ENCODE peak calls at places on chromosomes 7 and 10, in four cellular contexts. A is breast epithelium, V is hepatocyte, Y is colonic mucosa. L is an unnamed sample.

GRCh38 chr7:56105508-56105907 is 768 bp downstream of the CHCHD2 start:
- DNase-seq in A (no peak), V (no peak), Y (peak; percentile 36), L (peak; percentile 33)

GRCh38 chr7:153518201-153518984 is 533.8 kb upstream of the DPP6 start:
- DNase-seq in A (peak; percentile 69), V (no peak), Y (no peak), L (no peak)

GRCh38 chr7:116087984-116088383 is 57.4 kb upstream of the TFEC start:
- DNase-seq in A (no peak), V (no peak), Y (no peak), L (no peak)

GRCh38 chr7:47405286-47405904 is 176.5 kb downstream of the TNS3 start:
- DNase-seq in A (no peak), V (no peak), Y (no peak), L (peak; percentile 16)

GRCh38 chr10:96664563-96664962 is 55.8 kb downstream of the PIK3AP1 start:
- DNase-seq in A (no peak), V (no peak), Y (no peak), L (no peak)

GRCh38 chr7:16648551-16648950 is 2.6 kb downstream of the BZW2 start:
- DNase-seq in A (no peak), V (no peak), Y (peak; percentile 35), L (no peak)

GRCh38 chr7:131159961-131160361 is 167.7 kb upstream of the MKLN1 start:
- DNase-seq in A (no peak), V (no peak), Y (no peak), L (no peak)

GRCh38 chr7:103065666-103066065 is 8.9 kb downstream of the FBXL13 start:
- DNase-seq in A (no peak), V (peak; percentile 46), Y (peak; percentile 38), L (no peak)

GRCh38 chr10:78805176-78805575 is 263.6 kb upstream of the ZMIZ1 start:
- DNase-seq in A (peak; percentile 35), V (peak; percentile 92), Y (peak; percentile 42), L (peak; percentile 15)

GRCh38 chr7:112484671-112485097 is 3.9 kb downstream of the LSMEM1 start:
- DNase-seq in A (peak; percentile 40), V (peak; percentile 56), Y (no peak), L (no peak)

GRCh38 chr7:122520961-122521555 is 177.9 kb downstream of the RNF133 start:
- DNase-seq in A (no peak), V (no peak), Y (no peak), L (no peak)

GRCh38 chr7:159143780-159144755 is 599 bp downstream of the VIPR2 start:
- DNase-seq in A (peak; percentile 18), V (peak; percentile 57), Y (no peak), L (no peak)

GRCh38 chr7:138258194-138258554 is 181.9 kb downstream of the AKR1D1 start:
- DNase-seq in A (no peak), V (no peak), Y (no peak), L (no peak)

GRCh38 chr10:47113907-47114500 is 186.0 kb upstream of the GDF10 start:
- DNase-seq in A (no peak), V (no peak), Y (no peak), L (no peak)

GRCh38 chr10:47412869-47413268 is 28.8 kb upstream of the ZNF488 start:
- DNase-seq in A (no peak), V (no peak), Y (no peak), L (no peak)

GRCh38 chr10:129755075-129756020 is 208.7 kb downstream of the EBF3 start:
- DNase-seq in A (peak; percentile 6), V (no peak), Y (peak; percentile 10), L (no peak)

GRCh38 chr7:47232751-47233412 is 349.0 kb downstream of the TNS3 start:
- DNase-seq in A (no peak), V (no peak), Y (no peak), L (no peak)

GRCh38 chr7:78037603-78038002 is 239.0 kb downstream of the PHTF2 start:
- DNase-seq in A (no peak), V (no peak), Y (no peak), L (no peak)

DNA sequence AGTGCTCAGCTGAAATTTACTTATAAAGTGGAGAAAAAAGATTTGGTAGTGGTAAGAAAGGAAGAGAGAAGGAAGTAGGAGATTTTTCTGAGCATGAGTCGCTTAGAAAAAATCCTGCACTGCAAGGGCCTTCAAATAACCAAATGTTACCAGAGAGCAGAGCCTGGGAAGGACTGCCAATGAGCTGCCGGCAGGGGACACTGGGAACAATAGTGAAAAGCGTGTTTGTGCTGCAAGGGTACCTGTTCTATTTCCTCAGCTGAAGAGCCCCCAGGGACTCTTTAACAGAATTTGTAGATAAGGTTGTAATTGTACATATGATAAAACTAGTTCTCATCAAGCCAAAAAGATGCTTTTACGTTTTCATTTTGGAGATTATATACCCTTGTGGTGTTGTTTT is 696.3 kb upstream of the C7orf33 start:
- DNase-seq in A (no peak), V (no peak), Y (no peak), L (no peak)
- TF ChIP-seq CTCF in A (no peak), V (no peak), Y (no peak), L (no peak)

DNA sequence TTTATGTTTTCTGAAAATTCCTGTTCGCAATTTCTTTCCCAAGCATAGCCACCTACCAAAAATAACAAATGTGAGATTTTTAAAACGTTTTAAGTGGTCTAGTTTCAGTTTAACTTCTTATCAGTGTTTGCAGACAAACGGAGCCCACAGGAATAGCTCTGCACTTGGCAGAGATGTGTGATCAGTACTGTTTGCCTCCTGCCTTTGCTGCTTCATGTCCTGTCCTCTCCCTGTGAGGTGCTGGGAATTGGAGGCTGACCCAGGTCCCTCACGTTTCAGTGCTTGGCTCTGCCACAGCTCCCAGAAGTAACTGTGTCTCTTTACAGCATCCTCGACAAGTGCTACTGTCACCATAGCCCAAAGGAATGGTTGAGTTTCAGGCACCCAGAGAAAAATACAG is 1.2 kb downstream of the UCN3 start:
- DNase-seq in A (no peak), V (no peak), Y (no peak), L (no peak)
- H3K27ac ChIP-seq in A (no peak overlapping the region), V (no peak overlapping the region), Y (no peak overlapping the region), L (no peak overlapping the region)

GRCh38 chr7:79064187-79064823 is 389.2 kb downstream of the MAGI2 start:
- DNase-seq in A (no peak), V (no peak), Y (no peak), L (no peak)

GRCh38 chr7:79060498-79060897 is 393.0 kb downstream of the MAGI2 start:
- DNase-seq in A (no peak), V (no peak), Y (no peak), L (no peak)

DNA sequence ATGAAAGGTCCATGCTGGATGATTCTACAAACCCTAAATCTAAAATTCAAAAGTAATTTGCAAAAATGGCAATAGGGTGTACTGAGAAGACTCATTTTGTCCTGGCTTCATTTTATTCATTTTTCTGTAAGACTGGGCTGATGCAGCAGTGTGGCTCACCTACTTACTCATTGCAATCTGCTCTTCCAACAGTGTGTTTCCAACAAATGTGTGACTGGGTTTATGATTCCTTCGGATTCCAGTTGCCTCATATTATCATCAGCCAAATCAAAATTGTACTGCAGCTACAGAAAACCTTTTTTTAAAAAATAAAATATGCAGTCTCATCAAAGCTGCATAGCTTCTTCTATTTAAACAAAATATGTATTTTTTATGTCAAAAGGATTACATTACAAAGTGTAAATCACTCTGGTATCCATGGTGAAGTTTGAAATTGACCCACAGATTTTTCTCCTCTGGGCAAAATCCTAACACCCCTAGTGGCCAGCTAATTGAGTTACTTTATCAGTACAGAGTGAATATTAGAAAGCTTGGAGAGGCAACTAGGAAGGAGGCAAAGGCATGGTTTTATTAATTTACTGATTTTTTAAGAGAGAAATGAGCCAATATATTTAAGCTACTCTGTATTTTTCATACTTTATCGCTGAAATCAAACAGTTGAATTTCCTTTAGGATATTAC is 390.3 kb downstream of the MAGI2 start:
- DNase-seq in A (no peak), V (no peak), Y (no peak), L (no peak)
- TF ChIP-seq CTCF in A (no peak), V (no peak), Y (no peak), L (no peak)

GRCh38 chr7:33979300-33979806 is 74.0 kb downstream of the BMPER start:
- DNase-seq in A (no peak), V (no peak), Y (no peak), L (no peak)
- H3K27ac ChIP-seq in A (no peak overlapping the region), V (peak overlapping the region; percentile 31), Y (no peak overlapping the region), L (peak overlapping the region; percentile 72)

GRCh38 chr10:89745903-89746302 is 44.5 kb downstream of the KIF20B start:
- DNase-seq in A (no peak), V (no peak), Y (no peak), L (no peak)
- TF ChIP-seq CTCF in A (no peak), V (no peak), Y (no peak), L (no peak)

GRCh38 chr7:151064454-151064853 is 5.1 kb downstream of the SLC4A2 start:
- DNase-seq in A (no peak), V (no peak), Y (no peak), L (no peak)

GRCh38 chr7:151064993-151065392 is 5.6 kb downstream of the SLC4A2 start:
- DNase-seq in A (no peak), V (no peak), Y (no peak), L (no peak)

GRCh38 chr7:151066273-151066974 is 7.0 kb downstream of the SLC4A2 start:
- DNase-seq in A (no peak), V (no peak), Y (no peak), L (no peak)

GRCh38 chr7:151063212-151063561 is 3.8 kb downstream of the SLC4A2 start:
- DNase-seq in A (no peak), V (peak; percentile 72), Y (peak; percentile 56), L (no peak)

GRCh38 chr7:151065516-151065915 is 6.1 kb downstream of the SLC4A2 start:
- DNase-seq in A (no peak), V (no peak), Y (no peak), L (no peak)
- H3K27ac ChIP-seq in A (no peak overlapping the region), V (no peak overlapping the region), Y (no peak overlapping the region), L (peak overlapping the region; percentile 96)

GRCh38 chr10:102347236-102347828 is 48.2 kb upstream of the NFKB2 start:
- DNase-seq in A (peak; percentile 29), V (peak; percentile 52), Y (peak; percentile 22), L (peak; percentile 48)
- TF ChIP-seq CTCF in A (peak; percentile 57), V (peak; percentile 50), Y (peak; percentile 38), L (peak; percentile 30)

GRCh38 chr10:84522612-84523462 is 194.4 kb downstream of the CCSER2 start:
- DNase-seq in A (no peak), V (no peak), Y (no peak), L (no peak)

GRCh38 chr10:84521015-84521414 is 192.6 kb downstream of the CCSER2 start:
- DNase-seq in A (no peak), V (no peak), Y (no peak), L (no peak)

GRCh38 chr10:84519235-84519634 is 190.8 kb downstream of the CCSER2 start:
- DNase-seq in A (no peak), V (no peak), Y (no peak), L (no peak)

GRCh38 chr10:84523509-84523908 is 195.1 kb downstream of the CCSER2 start:
- DNase-seq in A (no peak), V (no peak), Y (peak; percentile 37), L (no peak)

DNA sequence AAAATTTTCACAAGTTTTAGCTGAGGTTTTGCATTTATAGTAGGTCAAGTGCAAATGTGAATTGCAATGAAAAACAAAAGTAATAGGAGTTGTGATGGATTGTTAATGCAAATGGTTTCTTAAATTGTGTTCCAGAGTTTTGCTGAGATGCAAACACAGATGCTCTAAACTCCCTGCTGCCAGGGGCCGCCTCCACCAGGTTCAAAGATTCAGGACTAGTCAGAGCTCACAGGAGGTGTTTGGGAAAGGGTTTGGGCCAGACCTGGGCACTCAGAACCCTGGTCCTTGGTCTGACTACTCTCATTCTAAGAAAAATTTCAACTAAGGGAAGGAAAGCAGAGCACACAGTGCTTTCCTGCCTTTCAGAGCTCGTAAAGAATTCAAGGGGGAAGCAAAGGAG is 193.1 kb downstream of the CCSER2 start:
- DNase-seq in A (no peak), V (no peak), Y (no peak), L (no peak)
- H3K27ac ChIP-seq in A (no peak overlapping the region), V (no peak overlapping the region), Y (no peak overlapping the region), L (no peak overlapping the region)

GRCh38 chr10:127774771-127775559 is 38.0 kb downstream of the FOXI2 start:
- DNase-seq in A (no peak), V (no peak), Y (no peak), L (no peak)
- TF ChIP-seq CTCF in A (no peak), V (no peak), Y (no peak), L (no peak)

L was measured in RWPE1.